ENCODE peak calls at places on chromosomes 1 and 21, in five cellular contexts. H is esophagus squamous epithelium, D is colonic mucosa, N is osteoblast, W is heart left ventricle. S is an unnamed sample. For H3K4me1 and H3K9me3, the result is how much of the 10 kb centered on the place peaks cover.

GRCh38 chr1:66606359-66607142 is 72.6 kb downstream of the SGIP1 start:
- DNase-seq in N (no peak), W (no peak), D (no peak), H (no peak), S (no peak)

GRCh38 chr1:189859385-189859977 is 618.2 kb downstream of the BRINP3 start:
- DNase-seq in D (peak), W (no peak), H (no peak), N (no peak), S (no peak)

GRCh38 chr1:154730251-154730650 is 122.3 kb upstream of the ADAR start:
- DNase-seq in D (no peak), H (no peak), W (no peak), N (no peak), S (no peak)

GRCh38 chr21:32279377-32279680 is 480 bp upstream of the MIS18A start:
- DNase-seq in D (no peak), N (no peak), W (no peak), H (no peak), S (no peak)

GRCh38 chr1:54480201-54480848 is 67.7 kb upstream of the ACOT11 start:
- DNase-seq in D (no peak), W (no peak), H (no peak), N (peak), S (no peak)

GRCh38 chr1:160726498-160727391 is 12.3 kb upstream of the SLAMF7 start:
- DNase-seq in W (peak), N (peak), H (no peak), D (peak), S (peak)

GRCh38 chr1:183956559-183957188 is 80.9 kb downstream of the COLGALT2 start:
- DNase-seq in N (peak), H (no peak), W (no peak), D (no peak), S (no peak)

GRCh38 chr1:27451346-27451745 is 38.6 kb downstream of the WASF2 start:
- DNase-seq in D (no peak), N (no peak), H (no peak), W (no peak), S (no peak)

GRCh38 chr1:100896481-100896982 is 642 bp downstream of the SLC30A7 start:
- DNase-seq in D (peak), H (peak), N (no peak), W (no peak), S (no peak)

GRCh38 chr1:68113961-68114360 is 63.5 kb upstream of the DIRAS3 start:
- DNase-seq in W (no peak), D (no peak), H (no peak), N (no peak), S (no peak)

GRCh38 chr1:50348449-50349241 is 74.6 kb downstream of the DMRTA2 start:
- DNase-seq in D (peak), H (no peak), W (peak), N (peak), S (no peak)

GRCh38 chr1:245986404-245987221 is 520.5 kb downstream of the SMYD3 start:
- DNase-seq in N (peak), W (no peak), H (no peak), D (no peak), S (no peak)

GRCh38 chr1:178931843-178932551 is 61.1 kb upstream of the ANGPTL1 start:
- DNase-seq in W (peak), N (peak), H (no peak), D (peak), S (peak)

GRCh38 chr1:21669287-21670058 is at the start of gene RAP1GAP:
- DNase-seq in D (peak), N (peak), H (no peak), W (no peak), S (no peak)

GRCh38 chr1:197391303-197392226 is 123.5 kb downstream of the CRB1 start:
- DNase-seq in D (no peak), H (no peak), N (no peak), W (no peak), S (no peak)

GRCh38 chr1:114510235-114511047 is 562 bp downstream of the TRIM33 start:
- DNase-seq in N (peak), D (peak), W (peak), H (no peak), S (peak)

GRCh38 chr1:6688001-6688400 is 13.6 kb downstream of the DNAJC11 start:
- DNase-seq in N (no peak), D (no peak), W (no peak), H (no peak), S (no peak)

GRCh38 chr21:29288239-29288638 is 10.5 kb upstream of the BACH1 start:
- DNase-seq in N (no peak), H (no peak), W (no peak), D (no peak), S (no peak)

GRCh38 chr1:97581614-97582051 is 339.2 kb downstream of the DPYD start:
- DNase-seq in H (no peak), N (no peak), W (no peak), D (no peak), S (no peak)

GRCh38 chr1:3902546-3902945 is 2.5 kb upstream of the C1orf174 start:
- DNase-seq in D (no peak), N (peak), W (no peak), H (no peak), S (peak)

GRCh38 chr1:200365897-200366426 is 43.9 kb downstream of the ZNF281 start:
- DNase-seq in N (no peak), W (no peak), D (no peak), H (no peak), S (no peak)

GRCh38 chr1:93317207-93317606 is 28.5 kb upstream of the DR1 start:
- DNase-seq in H (no peak), N (no peak), W (peak), D (no peak), S (peak)

GRCh38 chr1:69213644-69214043 is 354.1 kb upstream of the LRRC7 start:
- DNase-seq in D (no peak), H (no peak), W (no peak), N (no peak), S (no peak)

GRCh38 chr21:45142469-45142868 is 68.1 kb downstream of the ADARB1 start:
- DNase-seq in D (no peak), N (peak), H (no peak), W (peak), S (peak)

GRCh38 chr1:53442297-53442696 is 16.9 kb upstream of the DMRTB1 start:
- DNase-seq in H (no peak), W (no peak), N (no peak), D (no peak), S (no peak)

GRCh38 chr1:185363205-185363604 is 46.2 kb upstream of the IVNS1ABP start:
- DNase-seq in N (no peak), W (no peak), H (no peak), D (no peak), S (no peak)

GRCh38 chr1:63877816-63878215 is 104.0 kb downstream of the ROR1 start:
- DNase-seq in H (no peak), W (no peak), D (no peak), N (no peak), S (no peak)

GRCh38 chr1:63877021-63877767 is 103.4 kb downstream of the ROR1 start:
- DNase-seq in H (no peak), D (no peak), W (no peak), N (peak), S (no peak)

GRCh38 chr1:63874278-63874880 is 100.6 kb downstream of the ROR1 start:
- DNase-seq in D (no peak), W (no peak), N (peak), H (no peak), S (no peak)

GRCh38 chr1:63882048-63882704 is 108.4 kb downstream of the ROR1 start:
- DNase-seq in N (no peak), H (no peak), W (no peak), D (no peak), S (no peak)

GRCh38 chr1:63878914-63879313 is 105.1 kb downstream of the ROR1 start:
- DNase-seq in H (no peak), D (no peak), W (no peak), N (peak), S (no peak)
- H3K4me1 ChIP-seq in H (under half), D (under half), W (under half), N (half or more), S (under half)

GRCh38 chr1:112872551-112872962 is 83.4 kb downstream of the SLC16A1 start:
- DNase-seq in W (no peak), D (no peak), N (no peak), H (no peak), S (no peak)
- H3K4me3 ChIP-seq in W (no peak), D (no peak), N (no peak), H (no peak), S (no peak)

DNA sequence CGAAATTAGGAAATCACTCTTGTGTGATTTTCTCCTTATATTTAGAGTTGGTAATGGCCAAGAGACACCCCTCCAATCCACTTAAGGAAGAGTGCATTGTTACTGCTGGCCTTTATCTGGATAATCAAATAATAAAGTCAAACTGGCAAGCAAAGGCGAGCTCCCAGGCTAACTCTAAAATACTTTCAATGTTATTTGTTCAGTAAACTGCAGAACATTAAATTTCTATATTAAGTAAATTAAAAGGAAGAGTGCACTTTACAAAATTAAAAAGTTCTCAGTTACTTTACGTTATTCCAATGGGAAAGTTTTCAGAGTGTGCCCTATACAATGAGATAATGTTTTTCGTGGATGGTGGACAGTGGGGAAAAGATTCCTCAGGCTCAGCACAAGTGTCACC is 562.4 kb upstream of the BEND5 start:
- DNase-seq in D (no peak), H (no peak), W (no peak), N (no peak), S (no peak)
- H3K9me3 ChIP-seq in D (under half), H (under half), W (under half), N (under half), S (under half)

GRCh38 chr1:77680173-77680572 is 2.3 kb downstream of the ZZZ3 start:
- DNase-seq in W (no peak), N (no peak), D (no peak), H (no peak), S (no peak)
- H3K4me1 ChIP-seq in W (under half), N (under half), D (under half), H (under half), S (under half)

GRCh38 chr1:166165661-166166399 is 971 bp downstream of the FAM78B start:
- DNase-seq in H (no peak), W (no peak), D (peak), N (peak), S (no peak)

GRCh38 chr1:166166701-166167394 is at the start of gene FAM78B:
- DNase-seq in H (peak), N (peak), D (peak), W (peak), S (peak)

GRCh38 chr1:166164646-166164994 is 2.2 kb downstream of the FAM78B start:
- DNase-seq in D (no peak), N (peak), H (no peak), W (no peak), S (no peak)

GRCh38 chr1:166166400-166166699 is 451 bp downstream of the FAM78B start:
- DNase-seq in W (no peak), N (peak), H (no peak), D (no peak), S (peak)

GRCh38 chr1:166164995-166165660 is 1.7 kb downstream of the FAM78B start:
- DNase-seq in D (peak), N (peak), H (no peak), W (peak), S (peak)
- H3K4me3 ChIP-seq in D (peak), N (no peak), H (peak), W (peak), S (no peak)

DNA sequence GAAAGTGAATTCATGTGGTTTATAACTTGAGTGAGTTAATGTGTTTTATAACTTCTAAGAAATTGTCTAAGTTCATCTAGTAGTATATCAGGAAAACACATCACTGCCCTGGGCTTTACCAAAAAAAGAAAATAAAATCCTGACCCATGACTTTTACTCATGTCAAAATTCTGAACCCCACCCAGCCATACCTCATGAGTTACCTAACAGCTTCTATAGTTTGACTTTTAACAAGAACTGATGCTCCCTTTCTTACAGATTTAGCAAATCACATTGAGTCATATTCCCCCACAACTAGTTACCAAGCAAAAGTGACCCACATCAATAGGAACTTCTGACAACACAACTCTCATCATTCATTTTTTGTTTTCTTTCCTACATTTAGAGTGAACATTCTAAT is 57.3 kb downstream of the ESRRG start:
- DNase-seq in N (no peak), W (no peak), D (no peak), H (no peak), S (no peak)
- H3K9me3 ChIP-seq in N (under half), W (under half), D (under half), H (under half), S (under half)

GRCh38 chr1:205436776-205437485 is 15.1 kb upstream of the LEMD1 start:
- DNase-seq in W (no peak), D (no peak), N (no peak), H (no peak), S (no peak)
- H3K4me1 ChIP-seq in W (under half), D (under half), N (under half), H (under half), S (under half)

DNA sequence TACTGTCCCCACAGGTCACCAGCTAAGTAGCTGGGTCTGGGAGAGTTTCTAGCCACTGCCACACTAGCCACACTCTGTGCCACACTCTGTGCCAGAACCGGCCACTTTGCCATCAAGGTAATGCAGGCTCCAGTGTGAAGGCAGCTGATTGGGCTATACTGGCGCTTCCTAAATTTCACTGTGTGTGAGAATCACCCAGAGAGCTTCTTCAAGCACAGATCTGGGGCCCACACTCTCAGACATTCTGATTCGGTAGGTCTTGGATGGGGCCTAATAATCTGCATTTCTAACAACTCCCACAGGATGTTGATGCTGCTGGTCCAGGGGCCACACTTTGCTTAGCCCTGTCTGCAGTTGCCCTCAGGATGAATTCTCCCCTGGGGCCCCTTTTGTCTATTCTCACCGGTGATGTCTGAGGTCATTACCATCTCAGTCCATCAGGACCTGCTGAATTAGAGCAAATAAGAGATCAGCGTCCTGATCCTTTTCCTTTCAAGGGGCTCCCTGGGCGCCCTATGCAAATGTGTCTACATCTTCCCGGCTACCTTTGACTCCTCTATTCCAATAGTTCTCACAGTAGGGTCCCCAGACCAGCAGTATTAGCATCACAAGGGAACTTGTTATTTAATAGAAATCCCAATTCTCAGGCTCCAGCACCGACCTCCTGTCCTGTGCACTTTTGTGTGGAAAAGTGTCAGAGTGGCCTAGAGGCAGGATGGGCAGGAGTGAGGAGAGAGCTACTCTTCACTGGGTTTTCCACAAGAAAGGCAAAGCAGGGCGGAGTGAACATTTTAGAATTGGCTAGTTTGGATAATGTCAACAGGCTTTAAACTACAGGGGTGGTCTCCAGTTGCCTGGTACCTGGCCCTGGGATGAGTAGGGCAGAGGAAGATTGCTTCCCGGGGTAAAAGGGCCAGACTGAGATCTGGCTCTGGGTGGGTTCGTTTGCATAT is 24.7 kb upstream of the LRRN2 start:
- DNase-seq in W (no peak), N (peak), H (no peak), D (no peak), S (no peak)
- H3K4me3 ChIP-seq in W (no peak), N (no peak), H (no peak), D (no peak), S (no peak)

GRCh38 chr1:247829651-247830050 is 5.7 kb upstream of the OR14A16 start:
- DNase-seq in H (no peak), D (no peak), N (no peak), W (no peak), S (no peak)
- H3K9me3 ChIP-seq in H (under half), D (under half), N (under half), W (under half), S (under half)

DNA sequence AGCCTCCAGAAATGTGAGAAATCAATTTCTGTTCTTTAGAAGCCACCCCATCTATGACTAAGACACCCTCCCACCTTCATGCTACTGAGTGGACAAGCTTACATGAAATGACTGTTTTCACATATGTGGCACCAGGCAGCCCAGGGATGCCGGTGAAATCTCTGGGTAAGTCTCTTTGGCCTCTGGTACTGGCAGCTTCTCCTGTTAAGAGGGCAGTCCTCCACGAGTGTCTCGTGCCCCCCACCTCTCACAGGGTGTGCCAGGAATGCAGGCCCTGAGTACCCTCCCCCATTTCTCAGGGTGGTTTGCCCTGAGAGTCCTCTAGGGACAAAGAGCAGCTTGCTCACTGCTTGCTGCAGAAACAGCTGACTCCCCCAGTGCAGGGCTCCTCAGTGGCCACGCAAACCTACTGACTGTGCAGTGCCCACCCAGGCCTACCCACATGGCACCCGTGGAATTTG is 3.2 kb upstream of the PRXL2B start:
- DNase-seq in D (no peak), H (no peak), W (no peak), N (peak), S (no peak)
- H3K4me1 ChIP-seq in D (under half), H (under half), W (under half), N (under half), S (under half)